ENCODE peak calls at places on chromosomes 6 and 20, in four cellular contexts. F is GM12878, T is HepG2, V is K562. L is an unnamed sample.

GRCh38 chr6:89961481-89961880 is 67.2 kb downstream of the GJA10 start:
- DNase-seq in F (no peak), T (no peak), V (no peak), L (no peak)

GRCh38 chr20:5447188-5447587 is 130.4 kb upstream of the PROKR2 start:
- DNase-seq in F (no peak), T (no peak), V (no peak), L (peak)

GRCh38 chr6:158799051-158799792 is 19.9 kb downstream of the EZR start:
- DNase-seq in F (no peak), T (peak), V (no peak), L (peak)

GRCh38 chr20:35286899-35287508 is 2.4 kb upstream of the EIF6 start:
- DNase-seq in F (no peak), T (no peak), V (no peak), L (no peak)

GRCh38 chr20:3720626-3721025 is 8.2 kb upstream of the SIGLEC1 start:
- DNase-seq in F (no peak), T (no peak), V (no peak), L (no peak)

GRCh38 chr20:63347081-63347741 is 13.9 kb downstream of the CHRNA4 start:
- DNase-seq in F (no peak), T (no peak), V (no peak), L (no peak)

GRCh38 chr6:5956939-5957338 is 49.8 kb downstream of the NRN1 start:
- DNase-seq in F (no peak), T (no peak), V (no peak), L (no peak)

GRCh38 chr6:75386050-75386770 is 101.6 kb upstream of the TMEM30A start:
- DNase-seq in F (no peak), T (no peak), V (no peak), L (no peak)

GRCh38 chr6:111572216-111572706 is 33.4 kb downstream of the TRAF3IP2 start:
- DNase-seq in F (no peak), T (peak), V (no peak), L (no peak)

GRCh38 chr6:165562421-165563090 is 100.5 kb downstream of the PDE10A start:
- DNase-seq in F (no peak), T (no peak), V (no peak), L (no peak)

GRCh38 chr6:135830452-135830851 is 21.0 kb upstream of the PDE7B start:
- DNase-seq in F (no peak), T (no peak), V (no peak), L (no peak)

GRCh38 chr6:14458669-14459266 is 341.2 kb downstream of the CD83 start:
- DNase-seq in F (no peak), T (no peak), V (peak), L (no peak)

GRCh38 chr6:54060286-54060685 is 51.0 kb upstream of the MLIP start:
- DNase-seq in F (no peak), T (no peak), V (no peak), L (no peak)

GRCh38 chr20:49045440-49046086 is 549 bp upstream of the CSE1L start:
- DNase-seq in F (no peak), T (peak), V (no peak), L (peak)

GRCh38 chr20:9301129-9302072 is 213.0 kb upstream of the LAMP5 start:
- DNase-seq in F (no peak), T (peak), V (no peak), L (no peak)

GRCh38 chr20:48189177-48189576 is 403.9 kb upstream of the SULF2 start:
- DNase-seq in F (peak), T (peak), V (peak), L (no peak)

GRCh38 chr6:23980965-23981364 is 145.1 kb upstream of the NRSN1 start:
- DNase-seq in F (no peak), T (no peak), V (no peak), L (no peak)

GRCh38 chr20:57650756-57651483 is 30.7 kb upstream of the ZBP1 start:
- DNase-seq in F (no peak), T (no peak), V (no peak), L (peak)

GRCh38 chr20:57648878-57649616 is 28.8 kb upstream of the ZBP1 start:
- DNase-seq in F (no peak), T (no peak), V (no peak), L (peak)

GRCh38 chr20:57649617-57650015 is 29.4 kb upstream of the ZBP1 start:
- DNase-seq in F (no peak), T (no peak), V (no peak), L (no peak)

GRCh38 chr20:57651977-57652864 is 32.0 kb upstream of the ZBP1 start:
- DNase-seq in F (no peak), T (no peak), V (no peak), L (peak)

GRCh38 chr20:57650266-57650665 is 30.0 kb upstream of the ZBP1 start:
- DNase-seq in F (no peak), T (no peak), V (no peak), L (peak)
- TF ChIP-seq FOXM1 in F (no peak), T (no peak), V (no peak), L (no peak)

GRCh38 chr6:150068786-150069648 is at the start of gene ULBP3:
- DNase-seq in F (no peak), T (peak), V (peak), L (peak)
- TF ChIP-seq GABPA in F (no peak), T (no peak), V (no peak), L (no peak)

DNA sequence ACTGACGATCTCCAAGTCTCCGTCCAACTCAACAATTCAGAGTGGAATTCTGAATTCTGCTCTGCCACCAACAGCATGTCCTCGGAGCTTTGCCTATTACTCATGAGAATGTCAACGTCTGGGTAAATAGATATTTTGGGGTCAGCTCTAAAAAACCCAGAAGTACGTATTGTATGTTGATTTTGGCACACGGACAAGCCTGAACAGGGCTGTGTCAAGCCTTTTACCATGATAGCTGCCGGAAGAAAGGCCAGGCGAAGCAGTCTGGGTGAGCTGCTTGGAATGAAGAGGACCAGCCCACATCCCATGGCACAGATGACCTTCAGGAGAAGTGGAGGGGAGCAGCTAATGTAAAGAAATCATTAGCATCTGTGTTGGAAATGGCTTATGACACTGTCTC is 88.0 kb upstream of the JAG1 start:
- DNase-seq in F (no peak), T (peak), V (no peak), L (no peak)
- TF ChIP-seq RFX5 in F (no peak), T (no peak), V (no peak), L (no peak)

GRCh38 chr20:11195899-11196558 is 522.2 kb upstream of the JAG1 start:
- DNase-seq in F (no peak), T (no peak), V (no peak), L (no peak)

GRCh38 chr20:11200423-11200822 is 526.6 kb upstream of the JAG1 start:
- DNase-seq in F (no peak), T (no peak), V (no peak), L (no peak)

GRCh38 chr20:11193241-11193640 is 519.4 kb upstream of the JAG1 start:
- DNase-seq in F (no peak), T (no peak), V (no peak), L (no peak)

GRCh38 chr20:11195169-11195568 is 521.4 kb upstream of the JAG1 start:
- DNase-seq in F (no peak), T (no peak), V (no peak), L (no peak)
- TF ChIP-seq FOXM1 in F (no peak), T (no peak), V (no peak), L (no peak)

GRCh38 chr6:35386989-35387388 is 44.6 kb downstream of the PPARD start:
- DNase-seq in F (no peak), T (no peak), V (no peak), L (no peak)
- TF ChIP-seq GABPA in F (no peak), T (no peak), V (no peak), L (no peak)

GRCh38 chr6:36600564-36601146 is 6.5 kb downstream of the SRSF3 start:
- DNase-seq in F (no peak), T (no peak), V (no peak), L (no peak)
- TF ChIP-seq RFX5 in F (no peak), T (no peak), V (no peak), L (no peak)

DNA sequence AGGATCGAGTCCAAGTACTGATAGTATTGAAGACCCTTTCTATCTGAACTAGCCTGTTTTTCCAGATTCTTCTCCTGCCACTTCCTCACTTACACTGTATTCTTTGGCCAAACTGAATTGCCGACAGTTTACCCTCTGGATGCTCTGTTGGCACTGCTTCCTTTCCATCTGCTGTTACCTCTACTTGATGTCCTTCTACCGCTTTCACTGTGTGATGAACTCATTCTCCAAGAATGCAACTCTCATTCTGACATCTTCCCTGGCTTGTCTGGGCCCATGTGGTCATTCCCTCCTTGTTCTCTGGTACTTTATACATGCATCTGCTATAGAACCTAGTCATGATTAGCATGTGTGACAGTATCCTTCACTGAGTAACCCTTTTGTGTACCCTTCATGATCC is 16.3 kb downstream of the RPRD1B start:
- DNase-seq in F (no peak), T (peak), V (no peak), L (no peak)
- TF ChIP-seq FOXM1 in F (no peak), T (no peak), V (no peak), L (no peak)

DNA sequence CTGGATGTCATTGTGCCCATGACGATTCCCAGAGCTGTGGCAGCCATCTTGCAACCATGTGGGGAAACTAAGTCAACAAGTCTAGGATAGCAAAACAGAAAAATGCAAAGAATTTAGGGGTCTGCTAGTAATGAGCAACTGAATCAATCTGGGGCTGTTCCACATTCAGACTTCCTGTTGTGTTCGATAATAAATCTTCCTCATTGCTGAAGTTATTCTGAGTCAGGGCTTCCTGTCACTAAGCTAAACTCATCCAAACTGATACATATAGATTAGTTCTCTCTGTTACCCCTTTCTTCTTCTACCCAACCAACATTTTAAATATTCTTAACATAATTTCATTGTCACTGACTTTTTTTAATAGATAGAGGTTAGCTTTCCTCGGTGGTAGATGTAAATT is 205.9 kb downstream of the HACE1 start:
- DNase-seq in F (no peak), T (no peak), V (no peak), L (no peak)
- TF ChIP-seq GABPA in F (no peak), T (no peak), V (no peak), L (no peak)

GRCh38 chr6:4774296-4774695 is 1.9 kb upstream of the CDYL start:
- DNase-seq in F (no peak), T (no peak), V (no peak), L (no peak)

GRCh38 chr6:4775591-4776492 is at the start of gene CDYL:
- DNase-seq in F (no peak), T (peak), V (peak), L (peak)

GRCh38 chr6:4772750-4773149 is 3.5 kb upstream of the CDYL start:
- DNase-seq in F (no peak), T (no peak), V (no peak), L (no peak)

GRCh38 chr6:4776493-4776966 is 326 bp downstream of the CDYL start:
- DNase-seq in F (no peak), T (peak), V (peak), L (peak)

DNA sequence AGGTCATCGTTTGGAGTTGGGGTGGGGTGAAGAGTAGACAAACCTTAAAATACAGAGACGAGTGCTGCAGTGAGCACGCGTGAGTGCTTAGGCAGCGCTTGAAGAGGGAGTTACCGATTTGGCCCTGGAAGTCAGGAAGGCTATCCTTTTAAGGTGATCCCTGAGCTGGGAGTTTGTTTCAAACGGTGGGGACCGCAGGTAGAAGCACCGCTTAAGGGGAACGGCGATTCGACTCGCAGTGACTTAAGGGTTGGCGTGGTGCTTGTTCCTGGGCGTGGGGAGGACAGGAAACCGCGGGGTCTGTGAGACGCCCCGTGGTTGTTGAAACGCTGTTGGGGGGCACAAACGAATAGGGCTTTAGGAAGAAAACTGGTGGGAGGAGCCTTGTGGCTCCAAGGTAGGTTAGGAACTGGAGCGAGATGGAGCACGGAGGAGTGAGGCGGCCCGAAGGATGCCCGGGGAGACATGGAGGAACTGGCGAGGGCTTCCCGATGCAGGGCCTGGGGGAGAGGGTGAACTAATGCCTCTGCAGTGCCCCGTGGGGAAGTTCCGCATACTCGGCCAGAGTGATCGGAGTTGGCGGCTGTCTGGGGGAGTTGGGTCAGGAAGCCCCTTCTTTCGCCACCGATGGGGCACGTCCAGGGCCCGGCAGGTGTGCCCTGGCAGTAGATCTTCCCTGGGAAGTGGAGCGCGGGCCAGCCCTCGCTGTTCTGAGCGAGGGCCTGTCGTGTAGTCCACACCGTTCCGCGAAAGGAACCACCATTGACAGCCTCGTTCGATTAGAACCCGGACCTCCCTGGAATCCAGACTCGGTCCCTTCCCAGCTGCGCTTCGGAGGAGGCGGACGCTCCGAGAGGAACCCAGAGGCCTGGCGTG is 1.3 kb upstream of the CDYL start:
- DNase-seq in F (no peak), T (no peak), V (no peak), L (peak)
- TF ChIP-seq RFX5 in F (no peak), T (no peak), V (no peak), L (no peak)